ENCODE peak calls at places on chromosomes 2 and 18, in seven cellular contexts. X is left ventricle myocardium superior, M is frontal cortex, D is NCI-H1930, R is Peyer's patch, O is MCF 10A, A is D341Med. C is an unnamed sample.

GRCh38 chr2:158994920-158995676 is 26.7 kb downstream of the TANC1 start:
- DNase-seq in X (no peak), M (no peak), D (no peak), R (no peak), O (peak), A (no peak), C (no peak)

GRCh38 chr2:158755738-158756137 is 39.4 kb upstream of the DAPL1 start:
- DNase-seq in X (no peak), M (no peak), D (no peak), R (no peak), O (peak), A (no peak), C (no peak)

GRCh38 chr2:69309336-69310048 is 77.5 kb downstream of the GFPT1 start:
- DNase-seq in X (peak), M (no peak), D (no peak), R (peak), O (no peak), A (no peak), C (no peak)

GRCh38 chr2:163401481-163401880 is 334.3 kb downstream of the FIGN start:
- DNase-seq in X (no peak), M (no peak), D (no peak), R (no peak), O (peak), A (no peak), C (peak)

GRCh38 chr2:159285929-159286708 is at the start of gene WDSUB1:
- DNase-seq in X (peak), M (peak), D (peak), R (peak), O (peak), A (peak), C (peak)

GRCh38 chr2:231272961-231273360 is 74.5 kb downstream of the ARMC9 start:
- DNase-seq in X (no peak), M (no peak), D (no peak), R (no peak), O (no peak), A (no peak), C (no peak)

GRCh38 chr2:235059161-235059560 is 107.3 kb downstream of the SH3BP4 start:
- DNase-seq in X (no peak), M (no peak), D (no peak), R (no peak), O (no peak), A (no peak), C (no peak)

GRCh38 chr2:10757814-10758286 is 36.4 kb downstream of the ATP6V1C2 start:
- DNase-seq in X (no peak), M (no peak), D (no peak), R (no peak), O (no peak), A (no peak), C (no peak)

GRCh38 chr2:18479901-18480369 is 80.5 kb downstream of the RDH14 start:
- DNase-seq in X (peak), M (no peak), D (no peak), R (no peak), O (no peak), A (no peak), C (no peak)

GRCh38 chr2:10534514-10535250 is 86.6 kb upstream of the ODC1 start:
- DNase-seq in X (peak), M (no peak), D (no peak), R (no peak), O (peak), A (no peak), C (no peak)

GRCh38 chr2:234864518-234864917 is 87.3 kb upstream of the SH3BP4 start:
- DNase-seq in X (no peak), M (no peak), D (no peak), R (no peak), O (no peak), A (peak), C (no peak)

GRCh38 chr2:152369176-152369860 is 34.3 kb downstream of the FMNL2 start:
- DNase-seq in X (no peak), M (no peak), D (no peak), R (no peak), O (peak), A (no peak), C (no peak)

GRCh38 chr2:8288206-8288605 is 393.6 kb upstream of the ID2 start:
- DNase-seq in X (no peak), M (no peak), D (no peak), R (no peak), O (no peak), A (no peak), C (no peak)

GRCh38 chr18:69400976-69401474 is 337 bp downstream of the DOK6 start:
- DNase-seq in X (peak), M (no peak), D (peak), R (no peak), O (no peak), A (no peak), C (no peak)

GRCh38 chr2:130391058-130391871 is 35.4 kb downstream of the PTPN18 start:
- DNase-seq in X (peak), M (peak), D (peak), R (peak), O (peak), A (peak), C (peak)

GRCh38 chr18:55089595-55089994 is 130.3 kb upstream of the CCDC68 start:
- DNase-seq in X (no peak), M (no peak), D (no peak), R (no peak), O (no peak), A (no peak), C (no peak)

GRCh38 chr2:119198267-119198840 is 25.3 kb upstream of the STEAP3 start:
- DNase-seq in X (no peak), M (no peak), D (no peak), R (no peak), O (no peak), A (no peak), C (no peak)